ENCODE peak calls at places on chromosomes 6 and 20, in six cellular contexts. D is IMR-90, U is mesenchymal stem cell, W is H1, B is H9, S is neuronal stem cell. P is an unnamed sample.
A peak's percentile ranks its signal among the peaks of the same experiment; 100 is the strongest.

GRCh38 chr6:106974337-106974998 is at the start of gene CD24:
- DNase-seq in W (peak; percentile 91), D (no peak), U (peak; percentile 15), B (peak; percentile 76), S (peak; percentile 70), P (no peak)

GRCh38 chr6:141484726-141485125 is 648.0 kb upstream of the GJE1 start:
- DNase-seq in B (no peak), U (peak; percentile 19), S (no peak), D (peak; percentile 47), W (no peak), P (no peak)

GRCh38 chr20:49115565-49115964 is 69.5 kb downstream of the CSE1L start:
- DNase-seq in D (peak; percentile 72), U (peak; percentile 44), W (no peak), S (no peak), B (no peak), P (no peak)

GRCh38 chr20:9415426-9415825 is 99.0 kb upstream of the LAMP5 start:
- DNase-seq in S (no peak), U (no peak), B (no peak), W (no peak), D (no peak), P (no peak)

GRCh38 chr6:43776799-43777776 is 7.1 kb downstream of the VEGFA start:
- DNase-seq in S (no peak), B (no peak), D (no peak), W (no peak), U (no peak), P (no peak)

GRCh38 chr6:44076366-44077200 is 50.7 kb downstream of the MRPL14 start:
- DNase-seq in B (no peak), D (no peak), W (no peak), S (no peak), U (peak; percentile 50), P (no peak)

GRCh38 chr6:170265655-170266054 is 25.2 kb downstream of the DLL1 start:
- DNase-seq in B (no peak), U (no peak), S (no peak), D (no peak), W (no peak), P (no peak)

GRCh38 chr6:116764961-116765841 is at the start of gene FAM162B:
- DNase-seq in U (peak; percentile 44), B (peak; percentile 79), W (peak; percentile 75), D (peak; percentile 32), S (peak; percentile 40), P (peak; percentile 81)

GRCh38 chr6:7129784-7130569 is 22.2 kb downstream of the RREB1 start:
- DNase-seq in W (no peak), B (no peak), S (no peak), D (peak; percentile 65), U (peak; percentile 75), P (peak; percentile 81)

GRCh38 chr20:19821605-19822004 is 63.5 kb downstream of the RIN2 start:
- DNase-seq in S (no peak), W (no peak), D (no peak), U (no peak), B (no peak), P (no peak)

GRCh38 chr6:169092375-169092774 is 161.3 kb downstream of the THBS2 start:
- DNase-seq in B (no peak), S (no peak), D (peak; percentile 59), U (no peak), W (no peak), P (no peak)

GRCh38 chr20:1813101-1813529 is 82.1 kb upstream of the SIRPA start:
- DNase-seq in B (no peak), U (peak; percentile 91), W (no peak), D (peak; percentile 97), S (no peak), P (peak; percentile 82)

GRCh38 chr20:142290-142689 is at the start of gene DEFB126:
- DNase-seq in S (no peak), B (no peak), U (no peak), W (no peak), D (no peak), P (no peak)

GRCh38 chr6:157596886-157597285 is 215.9 kb downstream of the ZDHHC14 start:
- DNase-seq in W (no peak), S (no peak), U (peak; percentile 64), D (peak; percentile 79), B (no peak), P (no peak)

GRCh38 chr6:37565267-37566208 is 65.8 kb upstream of the CCDC167 start:
- DNase-seq in W (peak; percentile 83), S (peak; percentile 90), D (no peak), U (no peak), B (peak; percentile 90), P (no peak)

GRCh38 chr6:168035098-168035660 is 37.7 kb downstream of the KIF25 start:
- DNase-seq in B (peak; percentile 83), U (peak; percentile 93), S (no peak), D (peak; percentile 78), W (no peak), P (peak; percentile 54)

GRCh38 chr6:80535914-80536565 is 429.6 kb downstream of the BCKDHB start:
- DNase-seq in D (peak; percentile 79), W (no peak), U (peak; percentile 51), S (no peak), B (no peak), P (peak; percentile 17)

GRCh38 chr20:64241061-64241460 is 14.5 kb upstream of the PCMTD2 start:
- DNase-seq in U (no peak), S (no peak), D (no peak), W (no peak), B (no peak), P (no peak)

GRCh38 chr20:51303731-51304670 is 238.5 kb downstream of the NFATC2 start:
- DNase-seq in B (no peak), D (no peak), W (no peak), S (no peak), U (no peak), P (peak; percentile 75)

DNA sequence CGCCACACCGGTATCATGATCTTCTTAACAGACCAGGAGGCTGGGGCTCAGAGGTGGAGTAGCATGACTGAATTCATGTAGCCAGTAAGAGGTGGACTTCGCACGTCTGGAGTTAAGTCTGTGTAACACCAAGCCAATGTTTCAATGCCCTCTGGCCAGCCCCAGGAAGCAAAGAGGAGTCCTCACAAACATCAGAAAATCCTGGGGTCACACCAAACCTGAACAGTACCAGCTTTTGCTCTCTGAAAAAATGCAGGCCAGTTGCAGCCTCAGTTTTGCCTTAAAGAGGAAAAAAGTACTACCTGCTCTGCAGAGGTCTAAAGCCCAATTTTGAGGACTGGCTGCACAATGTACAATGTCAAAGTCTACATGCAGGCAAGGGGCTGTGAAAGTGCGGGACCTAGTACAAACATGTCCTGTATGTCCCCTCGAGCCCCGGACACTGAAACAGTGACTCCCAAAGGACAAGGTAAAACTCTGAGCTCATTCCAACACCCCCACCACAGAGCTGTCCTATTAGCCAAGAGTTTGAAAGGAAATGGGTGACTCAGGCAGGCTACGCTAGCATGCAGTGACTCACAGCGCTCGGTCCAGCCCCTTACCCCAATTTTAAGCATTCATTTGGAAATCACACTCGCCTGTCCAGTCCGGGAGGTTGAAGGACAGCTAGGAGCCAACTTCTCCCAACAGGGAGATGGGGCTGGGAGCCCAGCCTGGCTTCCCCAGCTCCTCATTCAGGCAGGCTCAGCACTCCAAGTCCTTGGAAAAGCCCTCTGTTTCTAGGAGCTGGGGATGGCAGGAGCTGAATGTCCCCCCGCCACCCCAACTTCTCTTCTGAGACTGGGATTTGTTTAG is 4.1 kb downstream of the SDC4 start:
- DNase-seq in U (peak; percentile 93), D (peak; percentile 93), S (no peak), B (peak; percentile 51), W (no peak), P (peak; percentile 92)
- H2BK120ac ChIP-seq in U (peak overlapping the region; percentile 27), D (peak overlapping the region; percentile 95), S (no peak overlapping the region), B (no peak overlapping the region), W (no peak overlapping the region), P (peak overlapping the region; percentile 90)

GRCh38 chr6:10363911-10364310 is 51.0 kb downstream of the TFAP2A start:
- DNase-seq in D (no peak), B (no peak), U (no peak), W (no peak), S (no peak), P (peak; percentile 67)
- H2AFZ ChIP-seq in D (no peak overlapping the region), B (no peak overlapping the region), U (no peak overlapping the region), W (no peak overlapping the region), S (no peak overlapping the region), P (no peak overlapping the region)

DNA sequence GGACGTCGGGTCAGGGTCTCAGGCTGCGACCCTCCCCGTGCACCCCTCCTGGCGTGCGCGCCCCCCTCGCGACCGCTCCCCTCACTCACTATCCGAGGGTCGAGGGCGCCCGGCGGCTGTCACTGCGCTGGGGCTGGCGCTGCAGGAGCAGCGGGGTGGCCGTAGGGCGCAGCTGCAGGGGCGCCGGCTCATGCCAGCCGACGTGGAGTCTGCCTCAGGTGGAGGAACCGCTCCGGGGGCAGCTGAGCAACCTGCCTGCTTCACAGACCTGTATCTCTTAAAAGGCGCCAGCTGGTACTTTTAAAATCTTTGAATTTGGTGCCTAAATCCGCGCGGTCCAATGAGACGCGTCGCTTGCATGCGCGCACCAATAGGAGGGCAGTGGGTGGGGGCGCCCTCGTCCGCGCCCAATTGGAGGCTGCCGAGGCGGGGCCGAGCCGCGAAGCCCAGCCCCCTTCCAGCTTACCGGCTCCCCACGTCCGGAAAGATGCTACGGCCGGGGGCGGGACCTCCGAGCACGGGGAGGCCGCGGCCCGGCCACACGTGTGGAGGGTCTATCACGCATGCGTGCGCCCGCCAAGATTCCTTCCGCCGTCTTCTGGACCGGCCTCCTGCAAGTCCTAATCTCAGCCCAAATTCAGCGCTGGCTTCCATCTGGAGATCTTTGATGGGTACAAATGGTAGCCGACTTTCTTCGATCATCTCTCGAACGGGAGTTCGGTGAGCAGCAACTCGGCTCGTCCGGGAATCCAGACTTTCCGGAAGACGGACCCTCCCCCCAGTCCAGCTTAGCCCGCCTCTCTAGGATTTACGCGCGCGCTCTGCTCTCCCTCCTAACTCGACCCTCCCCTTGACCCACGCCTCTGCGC is at the start of gene FBXO5:
- DNase-seq in D (peak; percentile 97), W (peak; percentile 94), S (peak; percentile 96), U (peak; percentile 98), B (peak; percentile 98), P (peak; percentile 99)
- H2BK120ac ChIP-seq in D (peak within 1 kb of the TSS; percentile 100), W (no peak within 1 kb of the TSS), S (no peak within 1 kb of the TSS), U (peak within 1 kb of the TSS; percentile 78), B (peak within 1 kb of the TSS; percentile 89), P (peak within 1 kb of the TSS; percentile 85)

GRCh38 chr6:14118444-14118843 is 872 bp downstream of the CD83 start:
- DNase-seq in D (no peak), U (no peak), S (no peak), B (no peak), W (no peak), P (no peak)
- H2AFZ ChIP-seq in D (peak overlapping the region; percentile 99), U (no peak overlapping the region), S (peak overlapping the region; percentile 98), B (no peak overlapping the region), W (no peak overlapping the region), P (no peak overlapping the region)